ENCODE peak calls at places on chromosomes 11 and 22, in ten cellular contexts. One of them, this sample, is unnamed.

GRCh38 chr22:22375586-22376351 is 131.2 kb downstream of the VPREB1 start:
- DNase-seq in sigmoid colon: no peak
- DNase-seq in body of pancreas: no peak
- DNase-seq in HepG2: no peak
- DNase-seq in Peyer's patch: peak; percentile 75
- DNase-seq in tibial nerve: no peak
- DNase-seq in IMR-90: no peak
- DNase-seq in adrenal gland: no peak
- DNase-seq in esophagus squamous epithelium: no peak
- DNase-seq in stomach: no peak
- DNase-seq in this sample: no peak

GRCh38 chr11:23554002-23554401 is 693.7 kb upstream of the CCDC179 start:
- DNase-seq in sigmoid colon: no peak
- DNase-seq in body of pancreas: peak; percentile 6
- DNase-seq in HepG2: peak; percentile 2
- DNase-seq in Peyer's patch: no peak
- DNase-seq in tibial nerve: no peak
- DNase-seq in IMR-90: no peak
- DNase-seq in adrenal gland: no peak
- DNase-seq in esophagus squamous epithelium: no peak
- DNase-seq in stomach: no peak
- DNase-seq in this sample: no peak

GRCh38 chr11:42625757-42626156 is 686.0 kb upstream of the API5 start:
- DNase-seq in sigmoid colon: no peak
- DNase-seq in body of pancreas: no peak
- DNase-seq in HepG2: no peak
- DNase-seq in Peyer's patch: no peak
- DNase-seq in tibial nerve: no peak
- DNase-seq in IMR-90: no peak
- DNase-seq in adrenal gland: no peak
- DNase-seq in esophagus squamous epithelium: no peak
- DNase-seq in stomach: no peak
- DNase-seq in this sample: no peak

GRCh38 chr11:83918471-83918870 is 632.3 kb upstream of the CCDC90B start:
- DNase-seq in sigmoid colon: peak; percentile 74
- DNase-seq in body of pancreas: peak; percentile 18
- DNase-seq in HepG2: no peak
- DNase-seq in Peyer's patch: no peak
- DNase-seq in tibial nerve: no peak
- DNase-seq in IMR-90: no peak
- DNase-seq in adrenal gland: peak; percentile 50
- DNase-seq in esophagus squamous epithelium: no peak
- DNase-seq in stomach: no peak
- DNase-seq in this sample: no peak

GRCh38 chr11:111538407-111539114 is 2.0 kb upstream of the LAYN start:
- DNase-seq in sigmoid colon: no peak
- DNase-seq in body of pancreas: no peak
- DNase-seq in HepG2: peak; percentile 61
- DNase-seq in Peyer's patch: no peak
- DNase-seq in tibial nerve: no peak
- DNase-seq in IMR-90: peak; percentile 43
- DNase-seq in adrenal gland: no peak
- DNase-seq in esophagus squamous epithelium: no peak
- DNase-seq in stomach: no peak
- DNase-seq in this sample: no peak

GRCh38 chr11:106271686-106272085 is 194.2 kb downstream of the AASDHPPT start:
- DNase-seq in sigmoid colon: no peak
- DNase-seq in body of pancreas: no peak
- DNase-seq in HepG2: no peak
- DNase-seq in Peyer's patch: no peak
- DNase-seq in tibial nerve: no peak
- DNase-seq in IMR-90: peak; percentile 21
- DNase-seq in adrenal gland: no peak
- DNase-seq in esophagus squamous epithelium: no peak
- DNase-seq in stomach: no peak
- DNase-seq in this sample: no peak

GRCh38 chr11:134207538-134208239 is 16.1 kb downstream of the NCAPD3 start:
- DNase-seq in sigmoid colon: no peak
- DNase-seq in body of pancreas: peak; percentile 59
- DNase-seq in HepG2: peak; percentile 9
- DNase-seq in Peyer's patch: peak; percentile 83
- DNase-seq in tibial nerve: no peak
- DNase-seq in IMR-90: no peak
- DNase-seq in adrenal gland: peak; percentile 48
- DNase-seq in esophagus squamous epithelium: no peak
- DNase-seq in stomach: peak; percentile 57
- DNase-seq in this sample: no peak

GRCh38 chr11:45722144-45722543 is 56.7 kb upstream of the CHST1 start:
- DNase-seq in sigmoid colon: no peak
- DNase-seq in body of pancreas: no peak
- DNase-seq in HepG2: no peak
- DNase-seq in Peyer's patch: no peak
- DNase-seq in tibial nerve: no peak
- DNase-seq in IMR-90: no peak
- DNase-seq in adrenal gland: no peak
- DNase-seq in esophagus squamous epithelium: no peak
- DNase-seq in stomach: no peak
- DNase-seq in this sample: no peak

GRCh38 chr22:32712644-32713355 is 88.7 kb upstream of the TIMP3 start:
- DNase-seq in sigmoid colon: no peak
- DNase-seq in body of pancreas: no peak
- DNase-seq in HepG2: no peak
- DNase-seq in Peyer's patch: no peak
- DNase-seq in tibial nerve: no peak
- DNase-seq in IMR-90: no peak
- DNase-seq in adrenal gland: no peak
- DNase-seq in esophagus squamous epithelium: no peak
- DNase-seq in stomach: no peak
- DNase-seq in this sample: no peak

DNA sequence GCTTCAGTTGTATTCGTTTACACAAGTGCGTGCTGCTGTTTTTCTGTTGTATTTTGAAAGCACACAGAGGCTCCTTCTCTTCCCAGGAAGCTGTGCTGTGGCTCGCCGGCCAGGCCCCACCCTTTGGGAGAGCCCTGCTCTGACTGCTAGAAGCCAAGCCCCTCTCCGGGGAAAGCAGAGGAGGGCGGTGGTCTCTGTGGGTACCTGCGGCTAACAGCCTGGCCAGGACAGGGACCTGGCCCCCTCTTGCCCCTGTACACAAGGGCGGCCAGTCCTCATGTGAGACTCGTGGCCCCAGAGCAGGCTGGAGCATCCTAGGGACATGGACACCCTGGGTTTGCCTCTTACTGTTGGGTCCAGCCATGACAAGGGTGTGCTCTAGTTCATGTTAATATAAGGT is 14.8 kb downstream of the MOB2 start:
- DNase-seq in sigmoid colon: peak; percentile 63
- DNase-seq in body of pancreas: peak; percentile 3
- DNase-seq in HepG2: no peak
- DNase-seq in Peyer's patch: no peak
- DNase-seq in tibial nerve: no peak
- DNase-seq in IMR-90: no peak
- DNase-seq in adrenal gland: no peak
- DNase-seq in esophagus squamous epithelium: no peak
- DNase-seq in stomach: no peak
- DNase-seq in this sample: no peak
- H3K36me3 ChIP-seq in sigmoid colon: peaks cover 50% of the 10 kb centered on the region
- H3K36me3 ChIP-seq in body of pancreas: no peaks in the 10 kb centered on the region
- H3K36me3 ChIP-seq in HepG2: peaks cover 9% of the 10 kb centered on the region
- H3K36me3 ChIP-seq in Peyer's patch: no peaks in the 10 kb centered on the region
- H3K36me3 ChIP-seq in tibial nerve: peaks cover 6% of the 10 kb centered on the region
- H3K36me3 ChIP-seq in IMR-90: peaks cover 25% of the 10 kb centered on the region
- H3K36me3 ChIP-seq in adrenal gland: peaks cover 40% of the 10 kb centered on the region
- H3K36me3 ChIP-seq in esophagus squamous epithelium: peaks cover 99% of the 10 kb centered on the region
- H3K36me3 ChIP-seq in stomach: peaks cover 96% of the 10 kb centered on the region
- H3K36me3 ChIP-seq in this sample: peaks cover 58% of the 10 kb centered on the region

GRCh38 chr11:64870176-64870892 is 8.1 kb downstream of the EHD1 start:
- DNase-seq in sigmoid colon: peak; percentile 81
- DNase-seq in body of pancreas: no peak
- DNase-seq in HepG2: peak; percentile 74
- DNase-seq in Peyer's patch: no peak
- DNase-seq in tibial nerve: no peak
- DNase-seq in IMR-90: peak; percentile 78
- DNase-seq in adrenal gland: no peak
- DNase-seq in esophagus squamous epithelium: no peak
- DNase-seq in stomach: no peak
- DNase-seq in this sample: no peak
- H3K4me1 ChIP-seq in sigmoid colon: peaks cover 92% of the 10 kb centered on the region
- H3K4me1 ChIP-seq in body of pancreas: peaks cover 12% of the 10 kb centered on the region
- H3K4me1 ChIP-seq in HepG2: peaks cover 62% of the 10 kb centered on the region
- H3K4me1 ChIP-seq in Peyer's patch: peaks cover 92% of the 10 kb centered on the region
- H3K4me1 ChIP-seq in tibial nerve: peaks cover 85% of the 10 kb centered on the region
- H3K4me1 ChIP-seq in IMR-90: peaks cover 43% of the 10 kb centered on the region
- H3K4me1 ChIP-seq in adrenal gland: peaks cover 11% of the 10 kb centered on the region
- H3K4me1 ChIP-seq in esophagus squamous epithelium: peaks cover 67% of the 10 kb centered on the region
- H3K4me1 ChIP-seq in stomach: peaks cover 71% of the 10 kb centered on the region
- H3K4me1 ChIP-seq in this sample: peaks cover 92% of the 10 kb centered on the region

GRCh38 chr11:75766449-75767227 is 1.9 kb upstream of the DGAT2 start:
- DNase-seq in sigmoid colon: peak; percentile 30
- DNase-seq in body of pancreas: no peak
- DNase-seq in HepG2: peak; percentile 50
- DNase-seq in Peyer's patch: no peak
- DNase-seq in tibial nerve: no peak
- DNase-seq in IMR-90: no peak
- DNase-seq in adrenal gland: no peak
- DNase-seq in esophagus squamous epithelium: no peak
- DNase-seq in stomach: no peak
- DNase-seq in this sample: no peak

GRCh38 chr11:75768909-75769771 is 562 bp downstream of the DGAT2 start:
- DNase-seq in sigmoid colon: peak; percentile 63
- DNase-seq in body of pancreas: peak; percentile 11
- DNase-seq in HepG2: no peak
- DNase-seq in Peyer's patch: no peak
- DNase-seq in tibial nerve: no peak
- DNase-seq in IMR-90: no peak
- DNase-seq in adrenal gland: no peak
- DNase-seq in esophagus squamous epithelium: no peak
- DNase-seq in stomach: no peak
- DNase-seq in this sample: no peak

GRCh38 chr11:75767793-75768111 is 826 bp upstream of the DGAT2 start:
- DNase-seq in sigmoid colon: no peak
- DNase-seq in body of pancreas: no peak
- DNase-seq in HepG2: no peak
- DNase-seq in Peyer's patch: no peak
- DNase-seq in tibial nerve: no peak
- DNase-seq in IMR-90: no peak
- DNase-seq in adrenal gland: no peak
- DNase-seq in esophagus squamous epithelium: no peak
- DNase-seq in stomach: no peak
- DNase-seq in this sample: no peak

GRCh38 chr11:75767228-75767572 is 1.4 kb upstream of the DGAT2 start:
- DNase-seq in sigmoid colon: peak; percentile 46
- DNase-seq in body of pancreas: no peak
- DNase-seq in HepG2: no peak
- DNase-seq in Peyer's patch: no peak
- DNase-seq in tibial nerve: no peak
- DNase-seq in IMR-90: no peak
- DNase-seq in adrenal gland: no peak
- DNase-seq in esophagus squamous epithelium: no peak
- DNase-seq in stomach: no peak
- DNase-seq in this sample: no peak

GRCh38 chr11:75768112-75768908 is at the start of gene DGAT2:
- DNase-seq in sigmoid colon: peak; percentile 76
- DNase-seq in body of pancreas: peak; percentile 81
- DNase-seq in HepG2: peak; percentile 84
- DNase-seq in Peyer's patch: peak; percentile 89
- DNase-seq in tibial nerve: peak; percentile 29
- DNase-seq in IMR-90: peak; percentile 42
- DNase-seq in adrenal gland: peak; percentile 58
- DNase-seq in esophagus squamous epithelium: no peak
- DNase-seq in stomach: peak; percentile 82
- DNase-seq in this sample: no peak
- TF ChIP-seq POLR2A in sigmoid colon: no peak
- TF ChIP-seq POLR2A in body of pancreas: no peak
- TF ChIP-seq POLR2A in HepG2: peak; percentile 61
- TF ChIP-seq POLR2A in Peyer's patch: no peak
- TF ChIP-seq POLR2A in tibial nerve: peak; percentile 11
- TF ChIP-seq POLR2A in IMR-90: no peak
- TF ChIP-seq POLR2A in adrenal gland: no peak
- TF ChIP-seq POLR2A in esophagus squamous epithelium: peak; percentile 12
- TF ChIP-seq POLR2A in stomach: no peak
- TF ChIP-seq POLR2A in this sample: no peak

DNA sequence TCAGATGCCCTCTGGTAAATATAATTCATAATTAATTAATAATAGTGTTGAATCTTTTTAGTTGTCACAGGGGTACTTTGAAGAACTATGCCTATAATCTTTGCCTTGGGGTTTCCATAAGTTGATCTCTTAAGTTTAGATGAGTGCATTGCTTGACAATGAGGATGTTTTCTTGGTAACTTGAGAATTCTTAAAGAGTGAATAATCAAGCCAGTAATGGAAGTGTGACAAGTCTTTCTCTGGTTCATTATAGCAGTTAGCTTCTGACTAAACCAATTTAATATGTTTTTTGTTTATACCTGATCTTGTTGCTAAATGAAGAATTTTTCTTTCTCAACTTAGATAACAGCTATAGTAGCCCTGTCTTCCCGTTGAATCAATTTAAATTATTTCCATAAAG is 46.2 kb downstream of the ATXN10 start:
- DNase-seq in sigmoid colon: no peak
- DNase-seq in body of pancreas: no peak
- DNase-seq in HepG2: no peak
- DNase-seq in Peyer's patch: no peak
- DNase-seq in tibial nerve: no peak
- DNase-seq in IMR-90: peak; percentile 79
- DNase-seq in adrenal gland: no peak
- DNase-seq in esophagus squamous epithelium: no peak
- DNase-seq in stomach: no peak
- DNase-seq in this sample: no peak
- H3K36me3 ChIP-seq in sigmoid colon: no peaks in the 10 kb centered on the region
- H3K36me3 ChIP-seq in body of pancreas: no peaks in the 10 kb centered on the region
- H3K36me3 ChIP-seq in HepG2: peaks cover 58% of the 10 kb centered on the region
- H3K36me3 ChIP-seq in Peyer's patch: no peaks in the 10 kb centered on the region
- H3K36me3 ChIP-seq in tibial nerve: no peaks in the 10 kb centered on the region
- H3K36me3 ChIP-seq in IMR-90: peaks cover 17% of the 10 kb centered on the region
- H3K36me3 ChIP-seq in adrenal gland: no peaks in the 10 kb centered on the region
- H3K36me3 ChIP-seq in esophagus squamous epithelium: peaks cover 77% of the 10 kb centered on the region
- H3K36me3 ChIP-seq in stomach: peaks cover 47% of the 10 kb centered on the region
- H3K36me3 ChIP-seq in this sample: peaks cover 35% of the 10 kb centered on the region

GRCh38 chr11:36601145-36601544 is 3.1 kb upstream of the RAG2 start:
- DNase-seq in sigmoid colon: no peak
- DNase-seq in body of pancreas: no peak
- DNase-seq in HepG2: no peak
- DNase-seq in Peyer's patch: no peak
- DNase-seq in tibial nerve: no peak
- DNase-seq in IMR-90: no peak
- DNase-seq in adrenal gland: no peak
- DNase-seq in esophagus squamous epithelium: no peak
- DNase-seq in stomach: no peak
- DNase-seq in this sample: no peak
- H3K4me1 ChIP-seq in sigmoid colon: peaks cover 4% of the 10 kb centered on the region
- H3K4me1 ChIP-seq in body of pancreas: no peaks in the 10 kb centered on the region
- H3K4me1 ChIP-seq in HepG2: no peaks in the 10 kb centered on the region
- H3K4me1 ChIP-seq in Peyer's patch: no peaks in the 10 kb centered on the region
- H3K4me1 ChIP-seq in tibial nerve: peaks cover 3% of the 10 kb centered on the region
- H3K4me1 ChIP-seq in IMR-90: no peaks in the 10 kb centered on the region
- H3K4me1 ChIP-seq in adrenal gland: no peaks in the 10 kb centered on the region
- H3K4me1 ChIP-seq in esophagus squamous epithelium: no peaks in the 10 kb centered on the region
- H3K4me1 ChIP-seq in stomach: no peaks in the 10 kb centered on the region
- H3K4me1 ChIP-seq in this sample: no peaks in the 10 kb centered on the region

DNA sequence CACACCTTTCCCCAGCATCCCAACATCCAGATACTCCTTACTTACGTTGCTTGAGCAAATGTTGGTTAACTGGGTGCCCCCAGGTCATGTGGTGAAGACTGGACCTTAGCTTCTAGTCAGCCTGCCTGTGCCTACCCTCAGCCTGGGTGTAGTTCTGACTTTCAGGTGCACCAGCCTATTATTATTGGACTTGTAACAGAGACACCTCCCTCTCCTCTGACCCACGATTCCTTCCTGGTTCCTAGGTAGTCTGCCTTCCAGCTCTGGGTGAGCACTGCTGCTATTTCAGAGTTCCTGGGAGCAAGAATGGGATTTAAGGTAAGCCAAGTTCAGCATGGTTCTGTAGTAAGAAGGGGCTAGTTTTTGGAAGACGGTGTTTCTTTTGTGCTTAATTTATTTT is 138.2 kb downstream of the DSCAML1 start:
- DNase-seq in sigmoid colon: no peak
- DNase-seq in body of pancreas: no peak
- DNase-seq in HepG2: no peak
- DNase-seq in Peyer's patch: peak; percentile 59
- DNase-seq in tibial nerve: no peak
- DNase-seq in IMR-90: no peak
- DNase-seq in adrenal gland: no peak
- DNase-seq in esophagus squamous epithelium: no peak
- DNase-seq in stomach: no peak
- DNase-seq in this sample: no peak
- TF ChIP-seq POLR2A in sigmoid colon: no peak
- TF ChIP-seq POLR2A in body of pancreas: no peak
- TF ChIP-seq POLR2A in HepG2: no peak
- TF ChIP-seq POLR2A in Peyer's patch: peak; percentile 34
- TF ChIP-seq POLR2A in tibial nerve: no peak
- TF ChIP-seq POLR2A in IMR-90: no peak
- TF ChIP-seq POLR2A in adrenal gland: no peak
- TF ChIP-seq POLR2A in esophagus squamous epithelium: no peak
- TF ChIP-seq POLR2A in stomach: no peak
- TF ChIP-seq POLR2A in this sample: no peak